ENCODE peak calls at places on chromosomes 5 and 9, in six cellular contexts. Q, F, Y, C, J and I are unnamed samples.

GRCh38 chr5:67192719-67193464 is 3.7 kb downstream of the CD180 start:
- DNase-seq in J (no peak), F (no peak), Y (no peak), C (no peak), Q (no peak), I (no peak)

GRCh38 chr9:90890146-90890545 is 88.5 kb downstream of the SYK start:
- DNase-seq in Y (no peak), C (no peak), Q (no peak), J (no peak), F (no peak), I (peak; percentile 42)

GRCh38 chr5:56322592-56322991 is 89.5 kb upstream of the ANKRD55 start:
- DNase-seq in Q (no peak), C (no peak), Y (no peak), J (no peak), F (no peak), I (no peak)

GRCh38 chr5:31435730-31436129 is 96.2 kb downstream of the DROSHA start:
- DNase-seq in J (peak; percentile 41), Y (no peak), C (no peak), F (no peak), Q (no peak), I (no peak)

GRCh38 chr9:14203366-14204056 is 110.4 kb downstream of the NFIB start:
- DNase-seq in C (no peak), J (no peak), Q (peak; percentile 88), Y (no peak), F (no peak), I (no peak)

GRCh38 chr9:125085703-125086477 is 57.4 kb downstream of the SCAI start:
- DNase-seq in J (no peak), C (no peak), F (no peak), Y (no peak), Q (no peak), I (no peak)

GRCh38 chr5:50606179-50606578 is 60.3 kb upstream of the PARP8 start:
- DNase-seq in F (no peak), Q (no peak), J (peak; percentile 60), Y (no peak), C (no peak), I (no peak)

GRCh38 chr5:407051-407450 is 35.9 kb upstream of the EXOC3 start:
- DNase-seq in C (no peak), Q (no peak), Y (no peak), J (no peak), F (no peak), I (no peak)

GRCh38 chr9:81113408-81114124 is 575.8 kb downstream of the TLE1 start:
- DNase-seq in J (peak; percentile 64), Q (no peak), Y (no peak), F (no peak), C (no peak), I (no peak)

GRCh38 chr5:82018462-82018861 is 46.6 kb downstream of the ATG10 start:
- DNase-seq in C (no peak), F (no peak), Q (no peak), J (peak; percentile 9), Y (no peak), I (no peak)

GRCh38 chr5:100232730-100233129 is 302.4 kb upstream of the FAM174A start:
- DNase-seq in C (no peak), Q (no peak), F (no peak), Y (no peak), J (no peak), I (no peak)